ENCODE peak calls at places on chromosomes 1 and 21, in four cellular contexts. C, O, D and V are unnamed samples. For H3K4me1, the result is how much of the 10 kb centered on the place peaks cover.

GRCh38 chr1:66446261-66447001 is 87.5 kb upstream of the SGIP1 start:
- DNase-seq in C (no peak), O (no peak), D (peak), V (no peak)

GRCh38 chr1:110150330-110151174 is at the start of gene SLC6A17:
- DNase-seq in C (no peak), O (no peak), D (no peak), V (no peak)

GRCh38 chr1:167708940-167709389 is 12.8 kb upstream of the MPZL1 start:
- DNase-seq in C (no peak), O (no peak), D (no peak), V (no peak)

GRCh38 chr1:55040953-55041494 is 1.7 kb downstream of the PCSK9 start:
- DNase-seq in C (no peak), O (no peak), D (no peak), V (peak)

GRCh38 chr1:15617874-15618684 is 821 bp downstream of the DDI2 start:
- DNase-seq in C (no peak), O (no peak), D (peak), V (no peak)

GRCh38 chr1:47510282-47510811 is 72.5 kb downstream of the FOXD2 start:
- DNase-seq in C (no peak), O (no peak), D (no peak), V (no peak)

GRCh38 chr1:25675729-25676476 is 59.3 kb downstream of the MAN1C1 start:
- DNase-seq in C (peak), O (no peak), D (peak), V (peak)

GRCh38 chr1:220905650-220906560 is 26.7 kb downstream of the HLX start:
- DNase-seq in C (no peak), O (no peak), D (no peak), V (no peak)

GRCh38 chr1:87927391-87928073 is 598.9 kb downstream of the LMO4 start:
- DNase-seq in C (no peak), O (no peak), D (no peak), V (no peak)

GRCh38 chr21:26332873-26333272 is 162.3 kb upstream of the APP start:
- DNase-seq in C (no peak), O (no peak), D (no peak), V (no peak)

GRCh38 chr1:2468041-2468472 is 8.0 kb upstream of the PLCH2 start:
- DNase-seq in C (no peak), O (no peak), D (peak), V (no peak)

GRCh38 chr21:41370840-41371697 is 9.2 kb downstream of the MX2 start:
- DNase-seq in C (no peak), O (no peak), D (no peak), V (no peak)

GRCh38 chr1:209883341-209883971 is 54.6 kb upstream of the SYT14 start:
- DNase-seq in C (no peak), O (no peak), D (no peak), V (no peak)

GRCh38 chr1:156319664-156320063 is 18.4 kb downstream of the CCT3 start:
- DNase-seq in C (no peak), O (no peak), D (peak), V (no peak)

GRCh38 chr1:200670215-200671118 is 760 bp upstream of the DDX59 start:
- DNase-seq in C (peak), O (no peak), D (peak), V (no peak)

GRCh38 chr1:221845650-221846371 is 103.9 kb upstream of the DUSP10 start:
- DNase-seq in C (peak), O (no peak), D (no peak), V (no peak)

GRCh38 chr1:93061895-93062792 is 16.9 kb upstream of the MTF2 start:
- DNase-seq in C (peak), O (no peak), D (peak), V (no peak)

GRCh38 chr21:34180826-34181359 is 107.5 kb downstream of the MRPS6 start:
- DNase-seq in C (no peak), O (no peak), D (no peak), V (no peak)

GRCh38 chr1:224631471-224632105 is 15.5 kb downstream of the CNIH3 start:
- DNase-seq in C (no peak), O (no peak), D (no peak), V (no peak)

GRCh38 chr1:14138627-14139026 is 438.6 kb downstream of the PRDM2 start:
- DNase-seq in C (no peak), O (no peak), D (no peak), V (no peak)

GRCh38 chr1:243917177-243917862 is 67.3 kb upstream of the AKT3 start:
- DNase-seq in C (no peak), O (no peak), D (no peak), V (no peak)

GRCh38 chr21:15122241-15122640 is 57.4 kb upstream of the NRIP1 start:
- DNase-seq in C (no peak), O (no peak), D (no peak), V (no peak)

GRCh38 chr1:208157769-208158168 is 86.4 kb downstream of the PLXNA2 start:
- DNase-seq in C (no peak), O (no peak), D (no peak), V (peak)

GRCh38 chr1:226737819-226738420 is 1.2 kb downstream of the ITPKB start:
- DNase-seq in C (peak), O (no peak), D (peak), V (peak)

GRCh38 chr1:55869050-55869449 is 653.9 kb upstream of the USP24 start:
- DNase-seq in C (no peak), O (peak), D (no peak), V (peak)

GRCh38 chr1:119380983-119381662 is 12.5 kb downstream of the HAO2 start:
- DNase-seq in C (no peak), O (no peak), D (no peak), V (no peak)

GRCh38 chr1:156914440-156914856 is 6.0 kb upstream of the LRRC71 start:
- DNase-seq in C (no peak), O (no peak), D (no peak), V (no peak)

GRCh38 chr21:42381347-42381984 is 14.4 kb downstream of the TMPRSS3 start:
- DNase-seq in C (peak), O (no peak), D (peak), V (no peak)
- TF ChIP-seq CTCF in C (no peak), O (no peak), D (peak), V (no peak)

GRCh38 chr1:23684415-23684814 is 7.2 kb upstream of the RPL11 start:
- DNase-seq in C (no peak), O (no peak), D (no peak), V (no peak)
- H3K4me1 ChIP-seq in C (under half), O (under half), D (under half), V (under half)

DNA sequence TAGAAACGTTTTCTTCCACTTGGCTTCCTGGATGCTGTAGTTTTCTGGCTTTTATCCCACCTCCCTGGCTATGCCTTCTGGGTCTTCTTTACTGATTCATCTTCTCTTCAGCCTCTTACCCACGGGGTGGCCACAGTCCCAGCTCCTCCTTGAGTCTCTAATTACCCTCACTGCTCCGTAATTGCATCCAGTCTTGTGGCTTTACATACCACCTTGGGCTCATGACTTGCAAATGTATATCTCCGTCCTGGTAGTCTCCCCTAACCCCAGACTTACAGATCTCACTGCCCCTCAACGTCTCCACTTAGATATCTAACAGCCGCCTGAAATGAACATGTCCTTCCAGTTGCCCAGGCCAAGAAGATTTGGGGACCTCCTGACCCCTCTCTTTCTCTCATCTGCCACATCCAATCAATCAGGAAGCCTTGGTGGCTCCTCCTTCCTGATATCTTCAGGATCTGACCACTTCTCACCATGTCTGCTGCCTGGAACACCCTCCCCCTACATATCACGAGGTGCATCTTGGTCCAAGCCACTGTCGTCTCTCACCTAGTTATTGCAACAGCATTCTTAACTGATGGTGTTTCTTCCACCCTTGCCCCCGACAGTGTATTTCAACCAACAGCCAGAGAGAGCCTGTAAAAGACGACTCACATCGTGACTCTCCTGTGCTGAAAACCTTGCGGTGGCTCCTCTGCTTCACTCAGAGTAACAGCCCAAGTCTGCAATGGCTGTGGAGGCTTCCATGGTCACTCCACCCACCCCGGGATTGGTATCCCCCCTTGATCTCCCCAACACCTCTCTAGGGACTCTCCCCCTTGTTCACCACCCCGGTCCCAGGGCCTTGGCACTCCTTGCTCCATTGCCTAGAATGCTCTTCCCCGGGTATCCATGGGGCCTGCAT is 219.0 kb upstream of the POU3F1 start:
- DNase-seq in C (no peak), O (no peak), D (no peak), V (no peak)
- TF ChIP-seq CTCF in C (no peak), O (no peak), D (no peak), V (no peak)

DNA sequence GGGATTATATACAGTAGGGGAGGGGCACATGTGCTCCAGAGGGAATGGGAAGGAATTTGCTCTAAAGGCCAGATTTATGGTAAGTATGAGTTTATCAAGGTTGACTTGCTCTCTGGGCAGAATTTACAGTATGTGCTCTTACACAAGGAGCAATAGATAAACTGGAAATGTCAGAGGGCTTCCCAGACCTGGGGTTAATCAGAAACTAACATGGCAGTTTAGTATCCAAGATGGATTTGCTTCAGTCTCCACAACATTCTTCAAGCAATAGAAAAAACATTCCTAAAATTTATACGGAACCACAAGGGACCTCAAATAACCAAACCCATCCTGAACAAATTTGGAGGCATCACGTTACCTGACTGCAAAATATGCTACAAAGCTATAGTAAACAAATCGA is 606.7 kb upstream of the CHRM3 start:
- DNase-seq in C (no peak), O (no peak), D (no peak), V (no peak)
- H3K4me1 ChIP-seq in C (under half), O (under half), D (under half), V (under half)